ENCODE peak calls at places on chromosomes 5 and 9, in six cellular contexts. W, I, N, K, M and U are unnamed samples.

GRCh38 chr9:114084282-114085073 is 6.4 kb upstream of the AMBP start:
- DNase-seq in I (no peak), W (no peak), M (no peak), N (no peak), K (no peak), U (no peak)

GRCh38 chr5:114952876-114953275 is 216.8 kb downstream of the TRIM36 start:
- DNase-seq in N (no peak), W (no peak), K (no peak), M (no peak), I (no peak), U (no peak)

GRCh38 chr5:131628990-131629389 is 6.0 kb downstream of the RAPGEF6 start:
- DNase-seq in I (no peak), N (no peak), M (no peak), W (no peak), K (no peak), U (no peak)

GRCh38 chr9:86945868-86946711 is 1.2 kb downstream of the GAS1 start:
- DNase-seq in M (no peak), K (no peak), N (no peak), I (no peak), W (no peak), U (peak)

GRCh38 chr9:115158666-115159481 is 40.9 kb upstream of the TNC start:
- DNase-seq in M (no peak), W (no peak), N (no peak), I (no peak), K (no peak), U (peak)

GRCh38 chr5:120516799-120517198 is 52.7 kb downstream of the PRR16 start:
- DNase-seq in N (no peak), I (no peak), M (no peak), W (no peak), K (no peak), U (no peak)

GRCh38 chr5:73412597-73412988 is 36.0 kb downstream of the FOXD1 start:
- DNase-seq in W (no peak), I (no peak), N (no peak), M (no peak), K (no peak), U (no peak)

GRCh38 chr9:85610074-85610855 is 131.5 kb downstream of the AGTPBP1 start:
- DNase-seq in I (peak), K (no peak), W (peak), M (peak), N (peak), U (peak)

GRCh38 chr5:31888513-31888912 is 249.6 kb downstream of the PDZD2 start:
- DNase-seq in M (no peak), N (no peak), K (no peak), I (no peak), W (no peak), U (no peak)

GRCh38 chr5:79692586-79692985 is 3.0 kb downstream of the CMYA5 start:
- DNase-seq in N (no peak), K (no peak), I (no peak), M (no peak), W (no peak), U (no peak)

GRCh38 chr5:68542207-68542606 is 326.7 kb downstream of the PIK3R1 start:
- DNase-seq in M (no peak), N (no peak), K (no peak), I (no peak), W (no peak), U (no peak)

GRCh38 chr9:87557996-87558395 is 60.3 kb downstream of the DAPK1 start:
- DNase-seq in I (no peak), K (no peak), M (no peak), W (no peak), N (peak), U (peak)

GRCh38 chr9:96344458-96345180 is 38.9 kb downstream of the SLC35D2 start:
- DNase-seq in M (peak), N (no peak), K (no peak), W (peak), I (peak), U (peak)

GRCh38 chr5:82753374-82753773 is 323.8 kb downstream of the TMEM167A start:
- DNase-seq in W (no peak), M (no peak), K (no peak), I (no peak), N (no peak), U (no peak)

GRCh38 chr9:126805546-126806262 is 864 bp downstream of the ZBTB43 start:
- DNase-seq in N (peak), W (peak), I (peak), K (no peak), M (peak), U (no peak)

GRCh38 chr5:6185574-6185973 is 192.8 kb downstream of the MED10 start:
- DNase-seq in M (no peak), I (no peak), K (no peak), N (no peak), W (no peak), U (no peak)

GRCh38 chr5:31194458-31194808 is 947 bp downstream of the CDH6 start:
- DNase-seq in K (no peak), M (no peak), W (no peak), N (no peak), I (no peak), U (no peak)

GRCh38 chr9:123938401-123938800 is 8.5 kb upstream of the DENND1A start:
- DNase-seq in N (no peak), K (no peak), I (no peak), W (no peak), M (no peak), U (no peak)

GRCh38 chr5:177457239-177458121 is 10.9 kb downstream of the PRR7 start:
- DNase-seq in W (peak), K (peak), N (peak), M (peak), I (peak), U (peak)

GRCh38 chr5:132226516-132227234 is 978 bp downstream of the P4HA2 start:
- DNase-seq in I (no peak), N (no peak), M (no peak), K (no peak), W (no peak), U (no peak)

GRCh38 chr5:10564838-10565784 is 1.2 kb downstream of the ANKRD33B start:
- DNase-seq in W (no peak), N (no peak), I (no peak), K (no peak), M (peak), U (peak)

DNA sequence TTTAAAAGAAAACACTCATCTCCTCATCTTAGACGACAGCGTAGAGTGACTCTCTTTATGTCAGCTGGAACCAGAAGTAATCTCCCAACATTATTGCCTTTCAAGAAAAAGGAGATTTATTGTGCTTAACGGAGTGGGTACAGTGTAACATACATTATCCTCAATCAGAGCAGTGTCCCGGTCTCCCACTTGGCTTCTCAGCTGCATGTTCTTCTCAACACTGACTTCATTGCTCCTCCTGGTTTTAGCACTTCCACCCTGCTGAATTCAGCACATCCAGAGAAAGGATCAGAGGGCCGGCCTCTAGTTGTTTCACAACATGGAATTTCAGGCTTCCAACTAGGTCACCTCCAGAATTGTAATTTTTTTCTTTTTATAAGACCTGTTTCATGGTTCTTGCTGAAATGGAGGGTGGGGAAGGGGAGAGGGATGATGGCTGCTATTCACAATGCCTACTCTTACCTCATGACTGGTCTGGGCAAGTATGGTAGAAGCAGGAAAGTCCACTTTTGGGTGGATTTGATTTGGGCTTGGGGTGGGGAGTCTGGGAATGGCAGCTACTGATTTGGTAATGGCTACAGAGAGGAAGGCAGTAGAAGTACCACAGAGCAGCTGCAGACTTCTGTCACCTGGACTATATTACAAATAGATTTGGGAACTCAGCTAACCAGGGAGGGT is 52.8 kb upstream of the KIAA1958 start:
- DNase-seq in M (no peak), N (no peak), W (no peak), I (no peak), K (no peak), U (no peak)
- TF ChIP-seq SIN3A in M (no peak), N (no peak), W (no peak), I (no peak), K (no peak), U (no peak)

GRCh38 chr5:8844847-8845246 is 701.0 kb downstream of the SEMA5A start:
- DNase-seq in K (no peak), M (no peak), W (no peak), I (no peak), N (no peak), U (no peak)

GRCh38 chr5:8843766-8844165 is 702.1 kb downstream of the SEMA5A start:
- DNase-seq in N (no peak), M (no peak), I (no peak), W (no peak), K (no peak), U (no peak)

GRCh38 chr5:8842906-8843590 is 702.8 kb downstream of the SEMA5A start:
- DNase-seq in I (no peak), W (no peak), N (no peak), M (no peak), K (no peak), U (peak)

GRCh38 chr5:8844206-8844605 is 701.7 kb downstream of the SEMA5A start:
- DNase-seq in K (no peak), I (no peak), N (no peak), W (no peak), M (no peak), U (no peak)

GRCh38 chr5:8845316-8845715 is 700.6 kb downstream of the SEMA5A start:
- DNase-seq in W (no peak), N (no peak), M (no peak), I (no peak), K (no peak), U (no peak)
- H3K4me2 ChIP-seq in W (no peak), N (no peak), M (no peak), I (no peak), K (no peak), U (peak)

GRCh38 chr5:157459715-157460599 is at the start of gene NIPAL4:
- DNase-seq in N (no peak), I (no peak), W (no peak), M (no peak), K (no peak), U (peak)
- TF ChIP-seq SIN3A in N (no peak), I (no peak), W (no peak), M (no peak), K (no peak), U (no peak)

DNA sequence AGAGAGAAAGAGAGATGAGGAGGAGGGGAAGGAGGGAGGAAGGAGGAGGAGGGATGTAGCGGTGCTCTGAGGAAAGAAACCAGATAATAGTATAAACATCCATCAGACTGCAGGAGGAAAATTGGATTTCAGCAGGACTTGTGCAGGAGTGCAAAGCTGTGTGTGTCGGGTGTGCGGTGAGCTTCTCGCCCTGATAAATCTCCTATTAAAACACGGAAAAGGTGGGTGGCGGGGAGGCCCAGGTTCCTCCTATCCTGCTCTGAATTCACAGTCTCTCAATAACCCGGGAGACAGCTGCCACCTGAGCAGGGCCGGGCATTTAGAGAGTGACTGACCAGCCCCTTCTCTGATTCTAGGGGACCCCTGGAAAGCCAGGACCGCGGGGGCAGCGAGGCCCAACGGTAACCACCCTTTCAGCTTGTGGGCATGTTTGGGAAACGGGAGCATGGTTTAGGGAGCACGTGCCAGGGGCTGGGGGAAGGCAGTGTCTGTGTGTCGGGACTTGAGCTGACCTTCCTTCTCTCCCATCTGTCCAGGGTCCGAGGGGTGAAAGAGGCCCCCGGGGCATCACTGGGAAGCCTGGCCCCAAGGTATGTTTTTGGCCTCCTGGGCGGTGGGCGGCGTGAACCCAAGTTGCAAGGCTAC is 85.8 kb upstream of the FCN2 start:
- DNase-seq in I (no peak), W (no peak), N (no peak), K (no peak), M (no peak), U (no peak)
- H3K4me2 ChIP-seq in I (no peak), W (no peak), N (no peak), K (no peak), M (no peak), U (no peak)

DNA sequence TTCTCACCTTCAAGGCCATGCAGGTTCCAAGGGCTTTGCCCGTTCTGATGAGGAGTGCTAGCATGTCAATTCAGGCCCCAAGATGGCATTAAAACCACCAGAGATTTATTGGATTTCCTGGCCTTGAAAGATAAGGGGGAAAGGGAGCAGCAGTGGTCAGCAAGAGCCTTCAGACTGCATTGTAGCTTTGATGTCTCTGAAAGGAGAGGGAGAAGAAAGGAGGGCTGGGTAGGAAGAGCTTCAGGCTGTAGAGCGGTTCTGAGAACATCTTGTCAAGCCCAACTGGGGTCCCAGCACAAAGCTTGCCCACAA is 41.8 kb upstream of the FGF1 start:
- DNase-seq in K (no peak), W (no peak), I (no peak), N (no peak), M (no peak), U (no peak)
- TF ChIP-seq SIN3A in K (no peak), W (no peak), I (no peak), N (no peak), M (no peak), U (no peak)

GRCh38 chr5:36726317-36726716 is 119.9 kb downstream of the SLC1A3 start:
- DNase-seq in N (no peak), W (no peak), I (no peak), K (no peak), M (no peak), U (no peak)

GRCh38 chr5:36726767-36727166 is 120.4 kb downstream of the SLC1A3 start:
- DNase-seq in K (no peak), W (no peak), N (no peak), I (no peak), M (no peak), U (no peak)

GRCh38 chr5:36723921-36724320 is 117.5 kb downstream of the SLC1A3 start:
- DNase-seq in I (no peak), W (no peak), K (no peak), N (peak), M (no peak), U (no peak)

GRCh38 chr5:36722913-36723312 is 116.5 kb downstream of the SLC1A3 start:
- DNase-seq in K (no peak), M (no peak), W (no peak), N (peak), I (no peak), U (no peak)

GRCh38 chr5:36724429-36725332 is 118.3 kb downstream of the SLC1A3 start:
- DNase-seq in I (no peak), K (no peak), W (no peak), M (peak), N (peak), U (no peak)
- H3K4me2 ChIP-seq in I (no peak), K (no peak), W (no peak), M (peak), N (peak), U (peak)

GRCh38 chr5:108259306-108259705 is 122.6 kb downstream of the FBXL17 start:
- DNase-seq in K (no peak), W (no peak), N (no peak), M (peak), I (no peak), U (no peak)
- TF ChIP-seq SIN3A in K (no peak), W (no peak), N (no peak), M (no peak), I (no peak), U (no peak)

GRCh38 chr9:22079873-22080341 is 70.8 kb upstream of the CDKN2B start:
- DNase-seq in N (peak), W (no peak), M (no peak), I (no peak), K (no peak), U (no peak)

GRCh38 chr9:22088372-22089063 is 79.4 kb upstream of the CDKN2B start:
- DNase-seq in W (peak), M (no peak), I (no peak), N (no peak), K (no peak), U (no peak)

GRCh38 chr9:22084336-22085035 is 75.4 kb upstream of the CDKN2B start:
- DNase-seq in W (peak), N (no peak), M (no peak), I (peak), K (no peak), U (no peak)
- H3K4me2 ChIP-seq in W (no peak), N (no peak), M (no peak), I (peak), K (no peak), U (peak)